ENCODE peak calls at places on chromosome 9, in ten cellular contexts. U is A673; Q is left ventricle myocardium inferior; D is HepG2; H is Panc1; J is tibial artery; A is ascending aorta; L is keratinocyte; X is upper lobe of left lung; W is CD8-positive, alpha-beta memory T cell. E is an unnamed sample.

GRCh38 chr9:34962530-34962929 is 4.4 kb downstream of the PHF24 start:
- DNase-seq in A (no peak), Q (no peak), H (no peak), W (no peak), L (no peak), J (no peak), U (no peak), X (no peak), D (no peak), E (no peak)

GRCh38 chr9:111598730-111599091 is 736 bp downstream of the PTGR1 start:
- DNase-seq in H (no peak), W (peak; percentile 3), Q (peak; percentile 29), L (no peak), J (peak; percentile 71), D (peak; percentile 56), X (peak; percentile 41), U (peak; percentile 24), A (peak; percentile 74), E (no peak)

GRCh38 chr9:136171009-136171800 is 33.7 kb downstream of the LHX3 start:
- DNase-seq in W (no peak), U (no peak), A (no peak), Q (no peak), H (no peak), D (peak; percentile 76), J (no peak), X (no peak), L (no peak), E (no peak)

GRCh38 chr9:10274156-10274555 is 338.6 kb downstream of the PTPRD start:
- DNase-seq in A (no peak), U (no peak), D (no peak), Q (no peak), J (no peak), L (no peak), H (no peak), W (no peak), X (no peak), E (no peak)

GRCh38 chr9:33139421-33140228 is 27.5 kb downstream of the B4GALT1 start:
- DNase-seq in X (peak; percentile 49), U (no peak), L (no peak), J (peak; percentile 85), W (no peak), H (no peak), Q (peak; percentile 87), D (peak; percentile 88), A (no peak), E (no peak)

GRCh38 chr9:73137914-73138313 is 13.8 kb upstream of the ANXA1 start:
- DNase-seq in W (no peak), U (no peak), Q (no peak), X (no peak), L (no peak), J (no peak), D (no peak), A (no peak), H (no peak), E (no peak)

GRCh38 chr9:121286973-121287721 is 19.2 kb downstream of the GSN start:
- DNase-seq in L (peak; percentile 91), A (peak; percentile 95), U (peak; percentile 99), Q (peak; percentile 87), D (peak; percentile 86), W (no peak), X (peak; percentile 87), J (peak; percentile 95), H (peak; percentile 81), E (peak; percentile 26)

GRCh38 chr9:126470251-126470993 is 143.3 kb upstream of the LMX1B start:
- DNase-seq in D (no peak), L (no peak), H (no peak), Q (no peak), A (no peak), U (no peak), J (no peak), W (no peak), X (no peak), E (no peak)

GRCh38 chr9:114413909-114414308 is 26.1 kb upstream of the AKNA start:
- DNase-seq in A (no peak), X (no peak), W (no peak), L (no peak), Q (no peak), D (no peak), U (no peak), J (no peak), H (no peak), E (no peak)

GRCh38 chr9:2717385-2717784 is at the start of gene KCNV2:
- DNase-seq in A (no peak), X (no peak), W (no peak), H (no peak), D (no peak), U (no peak), J (no peak), L (no peak), Q (no peak), E (no peak)

GRCh38 chr9:2414465-2414864 is 207.1 kb upstream of the VLDLR start:
- DNase-seq in D (no peak), J (no peak), H (no peak), X (no peak), U (no peak), A (no peak), Q (no peak), W (no peak), L (no peak), E (no peak)

GRCh38 chr9:127263664-127264063 is 910 bp upstream of the GARNL3 start:
- DNase-seq in W (no peak), L (no peak), Q (no peak), H (no peak), U (peak; percentile 39), X (no peak), A (no peak), D (no peak), J (no peak), E (no peak)

GRCh38 chr9:23447944-23448343 is 378.1 kb downstream of the ELAVL2 start:
- DNase-seq in X (no peak), D (no peak), J (no peak), L (no peak), H (no peak), A (no peak), U (no peak), Q (no peak), W (no peak), E (no peak)

GRCh38 chr9:138044485-138045383 is 167.2 kb downstream of the CACNA1B start:
- DNase-seq in X (peak; percentile 16), W (no peak), L (no peak), U (no peak), Q (no peak), J (peak; percentile 48), H (no peak), D (no peak), A (peak; percentile 56), E (no peak)

GRCh38 chr9:4661165-4662095 is 664 bp upstream of the PLPP6 start:
- DNase-seq in H (no peak), L (no peak), A (no peak), W (no peak), J (no peak), Q (no peak), X (no peak), U (peak; percentile 52), D (no peak), E (no peak)

GRCh38 chr9:30198463-30199309 is 2185.8 kb upstream of the ACO1 start:
- DNase-seq in H (no peak), W (no peak), Q (no peak), D (no peak), U (no peak), J (no peak), L (no peak), X (no peak), A (no peak), E (no peak)

GRCh38 chr9:137967280-137967943 is 89.8 kb downstream of the CACNA1B start:
- DNase-seq in J (peak; percentile 45), D (no peak), A (no peak), U (no peak), X (peak; percentile 3), H (no peak), Q (no peak), L (no peak), W (no peak), E (no peak)

GRCh38 chr9:90801507-90802289 is at the start of gene SYK:
- DNase-seq in D (no peak), U (no peak), H (no peak), W (no peak), Q (peak; percentile 60), A (peak; percentile 74), J (peak; percentile 71), X (peak; percentile 86), L (no peak), E (no peak)

GRCh38 chr9:12719431-12719830 is 26.2 kb downstream of the TYRP1 start:
- DNase-seq in D (peak; percentile 26), H (no peak), L (no peak), A (no peak), Q (no peak), J (no peak), U (peak; percentile 51), W (no peak), X (no peak), E (no peak)

GRCh38 chr9:68895741-68896478 is 118.0 kb downstream of the PRKACG start:
- DNase-seq in D (no peak), A (no peak), W (peak; percentile 44), X (no peak), H (no peak), J (no peak), U (no peak), L (no peak), Q (no peak), E (no peak)
- H3K27ac ChIP-seq in D (no peak overlapping the region), A (no peak overlapping the region), W (no peak overlapping the region), X (no peak overlapping the region), H (no peak overlapping the region), J (peak overlapping the region; percentile 15), U (no peak overlapping the region), L (no peak overlapping the region), Q (peak overlapping the region; percentile 77), E (no peak overlapping the region)

DNA sequence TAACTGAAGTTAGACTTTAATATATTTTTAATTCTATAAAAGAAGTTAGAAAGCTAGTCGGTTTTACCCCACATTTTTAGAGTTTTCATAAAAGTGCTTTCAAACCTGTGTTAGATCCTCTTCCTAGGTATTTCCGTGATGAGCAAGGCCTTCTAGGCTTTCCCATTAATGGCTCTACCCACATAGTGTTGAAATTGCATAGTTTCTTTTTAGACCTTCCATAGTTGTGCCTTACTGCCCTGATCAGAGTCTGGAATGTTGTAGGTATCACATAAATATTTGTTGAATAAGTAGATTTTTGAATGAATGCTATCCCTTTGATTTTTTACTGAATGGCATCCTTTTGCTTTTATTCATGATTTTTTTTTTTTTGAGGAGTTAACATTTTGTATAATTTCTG is 45.3 kb upstream of the GPR21 start:
- DNase-seq in X (no peak), H (no peak), A (no peak), D (no peak), L (no peak), U (no peak), Q (no peak), W (no peak), J (no peak), E (no peak)
- H3K4me3 ChIP-seq in X (no peak overlapping the region), H (no peak overlapping the region), A (no peak overlapping the region), D (no peak overlapping the region), L (no peak overlapping the region), U (no peak overlapping the region), Q (no peak overlapping the region), W (no peak overlapping the region), J (no peak overlapping the region), E (no peak overlapping the region)

GRCh38 chr9:89462817-89463216 is 35.1 kb downstream of the SEMA4D start:
- DNase-seq in A (no peak), L (no peak), J (no peak), D (no peak), W (no peak), X (no peak), Q (no peak), U (no peak), H (no peak), E (no peak)
- H3K4me1 ChIP-seq in A (no peaks in the 10 kb centered on the region), L (no peaks in the 10 kb centered on the region), J (no peaks in the 10 kb centered on the region), D (no peaks in the 10 kb centered on the region), W (peaks cover 99% of the 10 kb centered on the region), X (no peaks in the 10 kb centered on the region), Q (no peaks in the 10 kb centered on the region), U (no peaks in the 10 kb centered on the region), H (no peaks in the 10 kb centered on the region), E (no peaks in the 10 kb centered on the region)

GRCh38 chr9:131186622-131187021 is 61.2 kb downstream of the NUP214 start:
- DNase-seq in H (no peak), D (no peak), L (no peak), Q (no peak), W (no peak), A (no peak), U (no peak), X (no peak), J (no peak), E (no peak)
- H3K27ac ChIP-seq in H (no peak overlapping the region), D (no peak overlapping the region), L (no peak overlapping the region), Q (peak overlapping the region; percentile 37), W (no peak overlapping the region), A (no peak overlapping the region), U (no peak overlapping the region), X (no peak overlapping the region), J (no peak overlapping the region), E (no peak overlapping the region)

E was measured in esophagus squamous epithelium.